ENCODE peak calls at places on chromosome 21, in seven cellular contexts. J is body of pancreas, C is GM06990, K is NB4, Z is left ventricle myocardium inferior, V is tibial nerve, X is heart right ventricle. O is an unnamed sample.

GRCh38 chr21:33059319-33059894 is 10.5 kb upstream of the OLIG1 start:
- DNase-seq in J (no peak), C (no peak), K (peak; percentile 99), Z (no peak), V (peak; percentile 57), X (no peak), O (peak; percentile 12)

GRCh38 chr21:42208801-42209490 is 10.0 kb upstream of the ABCG1 start:
- DNase-seq in J (no peak), C (no peak), K (no peak), Z (no peak), V (no peak), X (no peak), O (no peak)

GRCh38 chr21:24470852-24471251 is 1136.4 kb downstream of the MRPL39 start:
- DNase-seq in J (no peak), C (no peak), K (peak; percentile 12), Z (no peak), V (no peak), X (no peak), O (no peak)

GRCh38 chr21:42561742-42562141 is 48.1 kb downstream of the SLC37A1 start:
- DNase-seq in J (peak; percentile 51), C (peak; percentile 55), K (no peak), Z (no peak), V (no peak), X (no peak), O (peak; percentile 68)

GRCh38 chr21:44295646-44296045 is 4.2 kb upstream of the PFKL start:
- DNase-seq in J (no peak), C (no peak), K (no peak), Z (no peak), V (no peak), X (no peak), O (no peak)

GRCh38 chr21:33682992-33683627 is 40.8 kb downstream of the ITSN1 start:
- DNase-seq in J (no peak), C (no peak), K (no peak), Z (no peak), V (no peak), X (no peak), O (peak; percentile 35)

GRCh38 chr21:27168084-27168483 is 201.2 kb upstream of the ADAMTS5 start:
- DNase-seq in J (no peak), C (no peak), K (no peak), Z (no peak), V (no peak), X (no peak), O (no peak)

GRCh38 chr21:29351691-29352090 is 53.0 kb downstream of the BACH1 start:
- DNase-seq in J (peak; percentile 87), C (no peak), K (no peak), Z (no peak), V (no peak), X (no peak), O (no peak)

GRCh38 chr21:44874240-44874496 is 678 bp upstream of the PTTG1IP start:
- DNase-seq in J (no peak), C (no peak), K (no peak), Z (no peak), V (no peak), X (no peak), O (no peak)

GRCh38 chr21:41641821-41642368 is 125.0 kb downstream of the RIPK4 start:
- DNase-seq in J (peak; percentile 43), C (no peak), K (no peak), Z (peak; percentile 70), V (peak; percentile 71), X (peak; percentile 59), O (peak; percentile 34)

GRCh38 chr21:42366292-42367010 is at the start of gene TFF1:
- DNase-seq in J (no peak), C (no peak), K (no peak), Z (no peak), V (no peak), X (no peak), O (no peak)

GRCh38 chr21:43632373-43632905 is 26.8 kb downstream of the HSF2BP start:
- DNase-seq in J (no peak), C (no peak), K (no peak), Z (no peak), V (no peak), X (no peak), O (no peak)

GRCh38 chr21:33948096-33948950 is 32.7 kb upstream of the ATP5PO start:
- DNase-seq in J (peak; percentile 67), C (peak; percentile 82), K (peak; percentile 86), Z (peak; percentile 31), V (no peak), X (peak; percentile 30), O (peak; percentile 96)

GRCh38 chr21:43690346-43690745 is 28.6 kb upstream of the PDXK start:
- DNase-seq in J (no peak), C (no peak), K (no peak), Z (no peak), V (no peak), X (no peak), O (no peak)

GRCh38 chr21:45335761-45336534 is 48.3 kb upstream of the POFUT2 start:
- DNase-seq in J (peak; percentile 5), C (no peak), K (no peak), Z (peak; percentile 12), V (no peak), X (no peak), O (no peak)

GRCh38 chr21:31343030-31343510 is 991 bp downstream of the TIAM1 start:
- DNase-seq in J (no peak), C (no peak), K (no peak), Z (no peak), V (no peak), X (no peak), O (no peak)
- H3K4me3 ChIP-seq in J (no peak overlapping the region), C (peak overlapping the region; percentile 60), K (no peak overlapping the region), Z (peak overlapping the region; percentile 63), V (no peak overlapping the region), X (peak overlapping the region; percentile 55), O (no peak overlapping the region)

GRCh38 chr21:38806153-38806941 is 618 bp downstream of the ETS2 start:
- DNase-seq in J (peak; percentile 38), C (peak; percentile 50), K (peak; percentile 55), Z (peak; percentile 53), V (no peak), X (peak; percentile 32), O (peak; percentile 26)
- TF ChIP-seq CTCF in J (no peak), C (no peak), K (no peak), Z (peak; percentile 31), V (no peak), X (peak; percentile 21), O (peak; percentile 18)

DNA sequence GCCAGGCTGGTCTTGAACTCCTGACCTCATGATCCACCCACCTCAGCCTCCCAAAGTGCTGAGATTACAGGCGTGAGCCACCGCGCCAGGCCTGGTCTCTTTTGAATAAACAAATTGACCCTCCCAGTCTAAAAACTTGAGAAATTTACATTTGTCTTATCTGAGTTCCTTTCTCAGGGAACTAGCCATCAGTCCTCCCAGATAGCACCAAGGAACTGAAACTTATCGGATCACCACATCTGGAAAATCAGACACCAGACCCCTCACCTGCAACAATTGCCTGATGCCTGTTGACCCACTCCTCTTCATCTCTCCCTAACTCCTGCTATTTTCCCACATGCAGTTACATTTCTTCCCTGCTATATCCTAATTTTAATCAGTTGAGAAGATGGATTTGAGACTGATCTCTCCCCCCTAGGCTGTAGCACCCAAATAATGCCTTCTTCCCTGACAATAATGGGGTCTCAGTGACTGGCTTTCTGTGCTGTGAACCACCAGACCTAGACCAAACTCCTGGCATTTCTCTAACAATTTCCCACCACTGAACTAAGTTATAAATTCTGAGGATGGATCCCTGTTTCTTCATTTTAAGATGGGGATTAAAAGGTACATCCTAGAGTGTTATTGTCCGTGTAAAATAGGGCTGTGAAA is 951 bp upstream of the CBR1 start:
- DNase-seq in J (no peak), C (no peak), K (no peak), Z (no peak), V (no peak), X (no peak), O (no peak)
- H3K4me3 ChIP-seq in J (no peak overlapping the region), C (no peak overlapping the region), K (no peak overlapping the region), Z (no peak overlapping the region), V (no peak overlapping the region), X (no peak overlapping the region), O (peak overlapping the region; percentile 78)

GRCh38 chr21:35057428-35057827 is 8.3 kb upstream of the RUNX1 start:
- DNase-seq in J (no peak), C (no peak), K (no peak), Z (no peak), V (no peak), X (no peak), O (peak; percentile 58)

GRCh38 chr21:35051287-35051818 is 2.3 kb upstream of the RUNX1 start:
- DNase-seq in J (peak; percentile 87), C (peak; percentile 74), K (peak; percentile 97), Z (peak; percentile 83), V (peak; percentile 62), X (peak; percentile 83), O (peak; percentile 58)

GRCh38 chr21:35052786-35053185 is 3.7 kb upstream of the RUNX1 start:
- DNase-seq in J (no peak), C (no peak), K (no peak), Z (no peak), V (no peak), X (no peak), O (no peak)

GRCh38 chr21:35050348-35051286 is 1.5 kb upstream of the RUNX1 start:
- DNase-seq in J (no peak), C (peak; percentile 55), K (no peak), Z (no peak), V (no peak), X (no peak), O (peak; percentile 68)

GRCh38 chr21:35053356-35054096 is 4.4 kb upstream of the RUNX1 start:
- DNase-seq in J (peak; percentile 7), C (no peak), K (no peak), Z (no peak), V (no peak), X (no peak), O (no peak)
- TF ChIP-seq CTCF in J (no peak), C (no peak), K (no peak), Z (no peak), V (no peak), X (no peak), O (no peak)

DNA sequence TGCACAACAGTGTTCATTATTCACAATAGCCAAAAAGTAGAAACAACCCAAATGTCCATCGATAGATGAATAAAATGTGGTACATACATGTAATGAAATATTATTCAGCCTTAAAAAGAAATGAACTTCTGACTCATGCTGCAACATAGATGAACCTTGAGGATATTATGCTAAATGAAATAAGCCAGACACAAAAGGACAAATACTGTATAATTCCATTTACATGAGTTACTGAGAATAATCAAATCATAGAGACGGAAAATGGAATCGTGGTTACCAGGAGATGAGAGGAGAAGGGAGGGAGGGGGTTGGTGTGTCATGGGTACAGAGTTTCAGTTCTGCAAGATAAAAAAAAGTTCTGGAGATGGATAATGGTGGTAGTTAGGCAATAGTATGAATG is 184.1 kb downstream of the PSMG1 start:
- DNase-seq in J (no peak), C (no peak), K (no peak), Z (no peak), V (no peak), X (no peak), O (no peak)
- H3K4me3 ChIP-seq in J (no peak overlapping the region), C (no peak overlapping the region), K (no peak overlapping the region), Z (no peak overlapping the region), V (no peak overlapping the region), X (no peak overlapping the region), O (no peak overlapping the region)

GRCh38 chr21:16125274-16125673 is 395.5 kb downstream of the USP25 start:
- DNase-seq in J (no peak), C (no peak), K (no peak), Z (no peak), V (no peak), X (no peak), O (no peak)

GRCh38 chr21:16124397-16125130 is 394.8 kb downstream of the USP25 start:
- DNase-seq in J (no peak), C (no peak), K (no peak), Z (no peak), V (peak; percentile 43), X (no peak), O (no peak)
- TF ChIP-seq CTCF in J (no peak), C (no peak), K (no peak), Z (no peak), V (no peak), X (no peak), O (no peak)